ENCODE peak calls at places on chromosomes 7 and 10, in seven cellular contexts. F is heart right ventricle; K is uterus; D is mammary epithelial cell; N is A549; C is CD8-positive, alpha-beta T cell; W is pancreas. R is an unnamed sample. For H3K4me1, the result is how much of the 10 kb centered on the place peaks cover.

GRCh38 chr10:77007836-77008235 is 629.8 kb downstream of the KCNMA1 start:
- DNase-seq in K (no peak), D (no peak), N (no peak), C (no peak), W (no peak), F (no peak), R (no peak)

GRCh38 chr10:59177862-59178235 is 1.4 kb downstream of the PHYHIPL start:
- DNase-seq in F (no peak), N (no peak), C (no peak), D (no peak), K (no peak), W (no peak), R (no peak)

GRCh38 chr7:15461576-15461975 is 100.2 kb downstream of the AGMO start:
- DNase-seq in W (no peak), F (no peak), C (no peak), D (peak), N (no peak), K (no peak), R (no peak)

GRCh38 chr7:106774768-106775551 is 90.1 kb upstream of the PIK3CG start:
- DNase-seq in C (no peak), N (peak), K (no peak), W (no peak), D (no peak), F (no peak), R (no peak)

GRCh38 chr7:121485457-121486243 is 89.5 kb upstream of the FAM3C start:
- DNase-seq in C (no peak), K (peak), F (peak), N (no peak), W (no peak), D (peak), R (peak)

GRCh38 chr10:44937201-44938005 is 22.2 kb upstream of the RASSF4 start:
- DNase-seq in D (no peak), F (no peak), K (no peak), N (no peak), W (no peak), C (no peak), R (no peak)

GRCh38 chr7:157270060-157270444 is 66.8 kb upstream of the DNAJB6 start:
- DNase-seq in D (no peak), K (no peak), W (no peak), F (no peak), C (no peak), N (no peak), R (no peak)

GRCh38 chr7:4189151-4189570 is 492.9 kb upstream of the FOXK1 start:
- DNase-seq in W (peak), C (no peak), K (peak), D (peak), N (no peak), F (peak), R (peak)

GRCh38 chr10:116654816-116655215 is 34.1 kb downstream of the PNLIPRP2 start:
- DNase-seq in C (no peak), W (peak), K (no peak), N (peak), F (no peak), D (no peak), R (no peak)

GRCh38 chr7:13476881-13477444 is 512.5 kb downstream of the ETV1 start:
- DNase-seq in D (no peak), C (no peak), N (no peak), W (no peak), F (no peak), K (no peak), R (no peak)

GRCh38 chr7:137771679-137772078 is 75.1 kb downstream of the DGKI start:
- DNase-seq in F (no peak), K (no peak), N (no peak), W (no peak), D (peak), C (no peak), R (no peak)

GRCh38 chr7:40474790-40475680 is 340.2 kb downstream of the SUGCT start:
- DNase-seq in W (no peak), K (no peak), D (no peak), C (no peak), F (no peak), N (no peak), R (no peak)

GRCh38 chr7:123748734-123749536 is at the start of gene WASL:
- DNase-seq in D (peak), F (peak), W (peak), C (peak), N (peak), K (peak), R (peak)

GRCh38 chr10:46090258-46090812 is 44.3 kb upstream of the MSMB start:
- DNase-seq in C (no peak), D (no peak), F (no peak), K (no peak), W (no peak), N (no peak), R (no peak)

GRCh38 chr7:2431260-2431867 is 28.0 kb downstream of the CHST12 start:
- DNase-seq in N (peak), K (no peak), F (no peak), D (no peak), W (no peak), C (peak), R (no peak)

GRCh38 chr7:123746055-123746454 is 2.7 kb downstream of the WASL start:
- DNase-seq in F (no peak), N (no peak), D (no peak), W (no peak), K (no peak), C (no peak), R (no peak)

GRCh38 chr7:43905209-43905946 is 1.0 kb downstream of the URGCP start:
- DNase-seq in F (no peak), D (peak), N (peak), W (peak), C (no peak), K (no peak), R (no peak)

GRCh38 chr10:26854524-26854923 is 6.2 kb downstream of the ABI1 start:
- DNase-seq in N (no peak), W (no peak), C (no peak), K (no peak), D (no peak), F (no peak), R (no peak)

GRCh38 chr10:74628136-74628535 is 198.3 kb upstream of the KAT6B start:
- DNase-seq in W (no peak), F (no peak), N (no peak), K (no peak), C (no peak), D (no peak), R (no peak)

GRCh38 chr7:93092757-93093370 is 24.9 kb downstream of the SAMD9 start:
- DNase-seq in K (no peak), W (no peak), F (no peak), N (no peak), C (no peak), D (peak), R (no peak)

GRCh38 chr10:18523025-18523424 is 128.4 kb downstream of the NSUN6 start:
- DNase-seq in W (no peak), D (peak), F (no peak), K (no peak), N (no peak), C (no peak), R (no peak)

GRCh38 chr7:937851-938484 is 16.5 kb downstream of the ADAP1 start:
- DNase-seq in C (no peak), F (peak), N (no peak), W (no peak), D (no peak), K (no peak), R (no peak)

GRCh38 chr7:13024323-13024722 is 336.9 kb downstream of the ARL4A start:
- DNase-seq in D (no peak), W (no peak), K (no peak), C (no peak), N (no peak), F (no peak), R (no peak)

GRCh38 chr7:156751319-156751718 is 110.7 kb downstream of the RNF32 start:
- DNase-seq in W (no peak), K (no peak), C (no peak), D (peak), N (no peak), F (no peak), R (no peak)

GRCh38 chr7:1745576-1746490 is 75.8 kb downstream of the ELFN1 start:
- DNase-seq in W (no peak), C (no peak), N (no peak), F (no peak), K (no peak), D (no peak), R (no peak)

GRCh38 chr7:44981035-44981706 is 2.4 kb upstream of the MYO1G start:
- DNase-seq in F (no peak), K (no peak), N (no peak), W (no peak), C (no peak), D (no peak), R (no peak)

GRCh38 chr10:101066890-101067355 is 5.1 kb downstream of the KAZALD1 start:
- DNase-seq in D (no peak), N (peak), K (no peak), W (no peak), F (peak), C (no peak), R (no peak)

DNA sequence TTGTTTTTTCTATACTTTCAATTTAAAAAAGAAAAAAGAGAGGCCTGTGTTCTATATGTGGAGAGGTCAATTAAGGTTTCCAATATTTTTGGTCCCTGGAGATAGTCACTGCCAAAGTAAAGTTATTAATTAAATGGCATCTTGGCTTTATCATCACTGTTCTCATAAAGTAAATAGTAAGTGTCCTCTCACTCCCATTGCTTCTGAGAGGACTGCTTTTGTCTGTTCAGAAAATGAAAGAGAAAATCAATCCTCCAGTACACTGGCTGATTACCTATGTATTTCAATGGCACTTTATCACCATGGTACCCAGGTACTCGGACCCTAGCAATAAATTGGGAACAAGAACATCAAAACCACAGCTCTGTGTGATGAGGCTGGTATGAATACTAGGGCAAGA is 94.0 kb downstream of the RNLS start:
- DNase-seq in F (no peak), W (no peak), D (no peak), N (no peak), K (no peak), C (no peak), R (no peak)
- H3K4me1 ChIP-seq in F (under half), W (under half), D (under half), N (under half), K (under half), C (under half), R (under half)

DNA sequence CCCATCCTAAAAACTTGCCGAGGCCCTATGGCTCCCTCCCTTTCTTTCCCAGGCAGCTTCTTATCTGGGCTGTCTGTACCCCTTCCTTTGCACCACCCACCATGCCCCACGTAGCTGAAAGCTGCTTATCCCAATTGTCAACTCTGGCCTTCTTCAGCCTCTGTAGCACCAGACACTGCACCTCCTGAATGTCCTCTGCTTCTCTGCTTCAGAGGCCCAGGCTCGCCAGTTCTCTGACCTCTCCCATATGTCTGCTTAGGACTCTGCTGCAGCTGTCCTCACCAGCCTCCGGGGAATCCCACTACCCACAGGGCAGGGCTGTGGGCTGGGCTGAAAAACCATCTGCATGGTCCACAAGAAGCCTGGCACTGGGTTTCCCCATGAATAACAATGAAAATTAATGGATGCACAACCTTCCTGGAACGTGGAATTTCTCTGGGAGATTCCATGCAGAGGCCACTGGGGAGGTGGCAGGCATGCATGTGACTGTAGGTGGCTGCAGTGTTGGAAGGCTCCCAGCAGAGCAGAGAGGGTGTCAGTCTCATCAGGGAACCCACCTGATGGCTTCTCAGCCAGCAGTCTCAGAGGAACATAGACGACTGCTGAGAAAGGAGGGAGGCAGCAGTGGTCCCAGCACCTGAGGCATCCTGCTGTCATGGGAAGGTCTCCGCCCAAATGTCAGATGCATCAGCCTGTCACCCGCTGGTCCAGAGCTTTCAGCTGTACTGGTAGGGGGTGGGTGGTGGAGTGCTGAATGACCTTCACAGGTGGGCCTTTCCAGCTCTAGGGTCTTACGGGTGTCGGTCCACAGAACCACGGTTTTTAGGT is 16.8 kb upstream of the SH2D4B start:
- DNase-seq in C (no peak), D (no peak), F (no peak), N (no peak), K (no peak), W (no peak), R (no peak)
- TF ChIP-seq CTCF in C (no peak), D (no peak), F (no peak), N (no peak), K (no peak), W (no peak), R (no peak)

GRCh38 chr10:34427911-34428216 is 387.2 kb downstream of the PARD3 start:
- DNase-seq in K (no peak), D (no peak), F (no peak), C (no peak), W (no peak), N (no peak), R (no peak)
- H3K4me1 ChIP-seq in K (under half), D (under half), F (under half), C (under half), W (under half), N (half or more), R (under half)

DNA sequence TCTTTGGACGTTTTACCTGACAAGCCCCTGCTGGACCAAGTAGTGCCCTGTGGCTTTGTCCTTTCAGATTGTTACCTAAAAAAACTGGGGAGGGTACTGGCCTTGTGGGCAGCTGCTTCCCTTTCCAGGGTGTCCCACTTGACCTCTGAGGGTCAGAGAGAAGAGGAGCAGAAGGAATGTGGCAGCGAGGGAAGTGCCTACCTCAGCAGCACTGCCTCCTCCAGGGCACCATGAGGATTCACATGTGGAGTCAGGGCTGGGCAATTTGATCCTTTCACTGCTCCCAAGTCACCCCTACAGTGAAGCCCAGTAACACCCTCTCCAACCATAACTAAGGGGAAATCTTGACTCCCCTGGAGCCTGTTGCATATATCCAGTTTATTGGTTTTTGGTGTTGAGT is 64.6 kb downstream of the ITGB1 start:
- DNase-seq in F (no peak), D (no peak), C (no peak), N (no peak), K (no peak), W (no peak), R (no peak)
- TF ChIP-seq CTCF in F (no peak), D (peak), C (no peak), N (no peak), K (no peak), W (no peak), R (no peak)

R was measured in prostate gland.